ENCODE peak calls at places on chromosomes 3 and 15, in nine cellular contexts. One of them, this sample, is unnamed.

GRCh38 chr3:99781761-99782160 is 35.9 kb upstream of the CMSS1 start:
- DNase-seq in coronary artery: no peak
- DNase-seq in fibroblast of the aortic adventitia: no peak
- DNase-seq in bronchial epithelial cell: peak; percentile 5
- DNase-seq in upper lobe of right lung: no peak
- DNase-seq in Peyer's patch: no peak
- DNase-seq in suprapubic skin: no peak
- DNase-seq in heart right ventricle: no peak
- DNase-seq in tibial artery: no peak
- DNase-seq in this sample: no peak

GRCh38 chr3:126541628-126542339 is 16.9 kb downstream of the C3orf22 start:
- DNase-seq in coronary artery: peak; percentile 47
- DNase-seq in fibroblast of the aortic adventitia: no peak
- DNase-seq in Peyer's patch: peak; percentile 20
- DNase-seq in upper lobe of right lung: peak; percentile 63
- DNase-seq in tibial artery: peak; percentile 33
- DNase-seq in suprapubic skin: peak; percentile 38
- DNase-seq in heart right ventricle: no peak
- DNase-seq in bronchial epithelial cell: no peak
- DNase-seq in this sample: no peak

GRCh38 chr15:56667517-56667916 is 65.8 kb downstream of the ZNF280D start:
- DNase-seq in coronary artery: no peak
- DNase-seq in Peyer's patch: no peak
- DNase-seq in upper lobe of right lung: no peak
- DNase-seq in suprapubic skin: no peak
- DNase-seq in tibial artery: no peak
- DNase-seq in fibroblast of the aortic adventitia: no peak
- DNase-seq in heart right ventricle: no peak
- DNase-seq in bronchial epithelial cell: no peak
- DNase-seq in this sample: no peak

GRCh38 chr3:178707632-178708031 is 171.4 kb downstream of the KCNMB2 start:
- DNase-seq in bronchial epithelial cell: peak; percentile 67
- DNase-seq in Peyer's patch: no peak
- DNase-seq in upper lobe of right lung: no peak
- DNase-seq in suprapubic skin: no peak
- DNase-seq in heart right ventricle: no peak
- DNase-seq in fibroblast of the aortic adventitia: no peak
- DNase-seq in coronary artery: no peak
- DNase-seq in tibial artery: no peak
- DNase-seq in this sample: no peak

GRCh38 chr15:59437777-59438574 is at the start of gene FAM81A:
- DNase-seq in heart right ventricle: peak; percentile 91
- DNase-seq in fibroblast of the aortic adventitia: peak; percentile 74
- DNase-seq in Peyer's patch: peak; percentile 75
- DNase-seq in bronchial epithelial cell: peak; percentile 28
- DNase-seq in upper lobe of right lung: peak; percentile 86
- DNase-seq in coronary artery: peak; percentile 91
- DNase-seq in suprapubic skin: no peak
- DNase-seq in tibial artery: peak; percentile 92
- DNase-seq in this sample: peak; percentile 18

GRCh38 chr3:111735271-111735758 is 123.8 kb upstream of the PHLDB2 start:
- DNase-seq in tibial artery: no peak
- DNase-seq in suprapubic skin: no peak
- DNase-seq in heart right ventricle: no peak
- DNase-seq in bronchial epithelial cell: peak; percentile 98
- DNase-seq in coronary artery: no peak
- DNase-seq in Peyer's patch: no peak
- DNase-seq in fibroblast of the aortic adventitia: peak; percentile 97
- DNase-seq in upper lobe of right lung: no peak
- DNase-seq in this sample: peak; percentile 74

GRCh38 chr3:183527421-183527979 is 28.0 kb downstream of the KLHL6 start:
- DNase-seq in heart right ventricle: no peak
- DNase-seq in bronchial epithelial cell: no peak
- DNase-seq in tibial artery: no peak
- DNase-seq in upper lobe of right lung: no peak
- DNase-seq in Peyer's patch: no peak
- DNase-seq in suprapubic skin: no peak
- DNase-seq in fibroblast of the aortic adventitia: no peak
- DNase-seq in coronary artery: no peak
- DNase-seq in this sample: no peak

GRCh38 chr15:39432007-39432406 is 148.9 kb upstream of the THBS1 start:
- DNase-seq in heart right ventricle: no peak
- DNase-seq in Peyer's patch: no peak
- DNase-seq in suprapubic skin: no peak
- DNase-seq in upper lobe of right lung: no peak
- DNase-seq in bronchial epithelial cell: no peak
- DNase-seq in coronary artery: no peak
- DNase-seq in tibial artery: no peak
- DNase-seq in fibroblast of the aortic adventitia: no peak
- DNase-seq in this sample: no peak

GRCh38 chr15:36579792-36580431 is 486 bp downstream of the CDIN1 start:
- DNase-seq in coronary artery: no peak
- DNase-seq in fibroblast of the aortic adventitia: no peak
- DNase-seq in suprapubic skin: no peak
- DNase-seq in Peyer's patch: no peak
- DNase-seq in heart right ventricle: peak; percentile 24
- DNase-seq in tibial artery: peak; percentile 68
- DNase-seq in upper lobe of right lung: no peak
- DNase-seq in bronchial epithelial cell: no peak
- DNase-seq in this sample: no peak

GRCh38 chr3:11201246-11202024 is 47.1 kb downstream of the HRH1 start:
- DNase-seq in heart right ventricle: peak; percentile 14
- DNase-seq in fibroblast of the aortic adventitia: peak; percentile 76
- DNase-seq in Peyer's patch: peak; percentile 61
- DNase-seq in bronchial epithelial cell: peak; percentile 82
- DNase-seq in suprapubic skin: no peak
- DNase-seq in upper lobe of right lung: no peak
- DNase-seq in coronary artery: no peak
- DNase-seq in tibial artery: peak; percentile 82
- DNase-seq in this sample: no peak

GRCh38 chr15:72236381-72237285 is 5.6 kb upstream of the PKM start:
- DNase-seq in heart right ventricle: no peak
- DNase-seq in bronchial epithelial cell: peak; percentile 8
- DNase-seq in Peyer's patch: no peak
- DNase-seq in fibroblast of the aortic adventitia: peak; percentile 6
- DNase-seq in tibial artery: no peak
- DNase-seq in coronary artery: no peak
- DNase-seq in upper lobe of right lung: no peak
- DNase-seq in suprapubic skin: no peak
- DNase-seq in this sample: no peak

GRCh38 chr3:125054436-125055164 is 1.2 kb downstream of the HEG1 start:
- DNase-seq in tibial artery: no peak
- DNase-seq in fibroblast of the aortic adventitia: peak; percentile 72
- DNase-seq in bronchial epithelial cell: no peak
- DNase-seq in coronary artery: peak; percentile 68
- DNase-seq in upper lobe of right lung: no peak
- DNase-seq in heart right ventricle: no peak
- DNase-seq in Peyer's patch: no peak
- DNase-seq in suprapubic skin: no peak
- DNase-seq in this sample: no peak

GRCh38 chr15:59543721-59544547 is 67.6 kb upstream of the GCNT3 start:
- DNase-seq in tibial artery: no peak
- DNase-seq in fibroblast of the aortic adventitia: no peak
- DNase-seq in coronary artery: no peak
- DNase-seq in Peyer's patch: no peak
- DNase-seq in suprapubic skin: no peak
- DNase-seq in heart right ventricle: no peak
- DNase-seq in bronchial epithelial cell: peak; percentile 37
- DNase-seq in upper lobe of right lung: no peak
- DNase-seq in this sample: no peak

GRCh38 chr3:156180077-156180476 is 59.7 kb downstream of the KCNAB1 start:
- DNase-seq in bronchial epithelial cell: peak; percentile 84
- DNase-seq in suprapubic skin: no peak
- DNase-seq in Peyer's patch: no peak
- DNase-seq in heart right ventricle: no peak
- DNase-seq in fibroblast of the aortic adventitia: peak; percentile 84
- DNase-seq in tibial artery: no peak
- DNase-seq in coronary artery: no peak
- DNase-seq in upper lobe of right lung: no peak
- DNase-seq in this sample: peak; percentile 19

GRCh38 chr3:10164546-10165393 is at the start of gene IRAK2:
- DNase-seq in fibroblast of the aortic adventitia: peak; percentile 48
- DNase-seq in upper lobe of right lung: peak; percentile 91
- DNase-seq in Peyer's patch: peak; percentile 83
- DNase-seq in heart right ventricle: peak; percentile 70
- DNase-seq in coronary artery: peak; percentile 85
- DNase-seq in tibial artery: peak; percentile 88
- DNase-seq in bronchial epithelial cell: no peak
- DNase-seq in suprapubic skin: peak; percentile 90
- DNase-seq in this sample: no peak

GRCh38 chr3:108818404-108818803 is 4.2 kb upstream of the TRAT1 start:
- DNase-seq in Peyer's patch: no peak
- DNase-seq in suprapubic skin: no peak
- DNase-seq in upper lobe of right lung: no peak
- DNase-seq in tibial artery: no peak
- DNase-seq in bronchial epithelial cell: peak; percentile 28
- DNase-seq in fibroblast of the aortic adventitia: no peak
- DNase-seq in coronary artery: no peak
- DNase-seq in heart right ventricle: no peak
- DNase-seq in this sample: no peak

GRCh38 chr3:108822167-108822897 is at the start of gene TRAT1:
- DNase-seq in heart right ventricle: no peak
- DNase-seq in tibial artery: no peak
- DNase-seq in coronary artery: no peak
- DNase-seq in upper lobe of right lung: no peak
- DNase-seq in fibroblast of the aortic adventitia: no peak
- DNase-seq in bronchial epithelial cell: no peak
- DNase-seq in Peyer's patch: no peak
- DNase-seq in suprapubic skin: no peak
- DNase-seq in this sample: no peak

DNA sequence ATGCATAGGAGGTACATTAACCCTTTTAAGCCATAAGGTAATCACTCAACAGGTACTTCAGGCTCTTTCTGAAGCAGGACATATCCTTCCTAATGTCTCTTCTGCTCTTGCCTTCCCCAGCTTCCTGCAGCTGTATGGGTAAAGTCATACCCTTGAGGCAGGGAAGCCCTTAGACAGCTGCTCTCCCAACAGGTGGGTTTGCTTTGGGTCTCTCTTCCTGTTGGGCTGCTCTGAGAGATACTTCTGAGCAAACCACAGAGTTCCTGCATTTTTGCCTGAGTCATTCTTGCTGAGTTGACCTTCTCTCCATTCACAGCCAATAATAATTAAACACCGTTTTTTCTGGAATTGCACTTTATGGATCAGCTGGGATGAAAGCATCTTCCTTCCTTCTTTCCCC is 2.0 kb upstream of the TRAT1 start:
- DNase-seq in coronary artery: no peak
- DNase-seq in suprapubic skin: no peak
- DNase-seq in bronchial epithelial cell: no peak
- DNase-seq in heart right ventricle: no peak
- DNase-seq in upper lobe of right lung: no peak
- DNase-seq in Peyer's patch: no peak
- DNase-seq in tibial artery: no peak
- DNase-seq in fibroblast of the aortic adventitia: no peak
- DNase-seq in this sample: no peak
- H3K4me3 ChIP-seq in coronary artery: no peak overlapping the region
- H3K4me3 ChIP-seq in suprapubic skin: no peak overlapping the region
- H3K4me3 ChIP-seq in bronchial epithelial cell: no peak overlapping the region
- H3K4me3 ChIP-seq in heart right ventricle: no peak overlapping the region
- H3K4me3 ChIP-seq in upper lobe of right lung: no peak overlapping the region
- H3K4me3 ChIP-seq in Peyer's patch: no peak overlapping the region
- H3K4me3 ChIP-seq in tibial artery: no peak overlapping the region
- H3K4me3 ChIP-seq in fibroblast of the aortic adventitia: no peak overlapping the region
- H3K4me3 ChIP-seq in this sample: no peak overlapping the region

DNA sequence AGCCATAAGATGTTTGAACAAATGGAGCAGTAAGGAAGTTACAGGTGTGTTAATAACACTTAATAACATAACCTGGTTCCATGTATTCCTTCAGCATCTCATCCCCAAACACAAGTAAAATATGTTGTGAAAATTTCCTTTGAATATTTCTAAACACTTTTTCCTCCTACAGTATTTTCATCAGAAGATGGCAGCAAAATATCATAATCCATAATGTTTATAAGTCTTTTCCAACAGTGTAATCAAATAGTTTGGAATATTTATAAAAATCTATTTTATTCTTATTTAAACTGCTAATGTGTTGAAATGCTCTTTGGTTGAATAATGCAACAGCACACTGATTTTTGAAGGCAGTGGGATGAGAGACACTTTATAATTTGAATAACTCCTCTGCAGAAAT is 1020.5 kb downstream of the OTOL1 start:
- DNase-seq in heart right ventricle: no peak
- DNase-seq in tibial artery: no peak
- DNase-seq in coronary artery: no peak
- DNase-seq in Peyer's patch: no peak
- DNase-seq in suprapubic skin: no peak
- DNase-seq in fibroblast of the aortic adventitia: peak; percentile 4
- DNase-seq in bronchial epithelial cell: no peak
- DNase-seq in upper lobe of right lung: no peak
- DNase-seq in this sample: no peak
- TF ChIP-seq CTCF in heart right ventricle: no peak
- TF ChIP-seq CTCF in tibial artery: no peak
- TF ChIP-seq CTCF in coronary artery: no peak
- TF ChIP-seq CTCF in Peyer's patch: no peak
- TF ChIP-seq CTCF in suprapubic skin: no peak
- TF ChIP-seq CTCF in fibroblast of the aortic adventitia: no peak
- TF ChIP-seq CTCF in bronchial epithelial cell: no peak
- TF ChIP-seq CTCF in upper lobe of right lung: no peak
- TF ChIP-seq CTCF in this sample: no peak

GRCh38 chr3:48086736-48087470 is 70.7 kb upstream of the MAP4 start:
- DNase-seq in heart right ventricle: no peak
- DNase-seq in fibroblast of the aortic adventitia: peak; percentile 57
- DNase-seq in coronary artery: no peak
- DNase-seq in tibial artery: no peak
- DNase-seq in upper lobe of right lung: no peak
- DNase-seq in bronchial epithelial cell: peak; percentile 88
- DNase-seq in Peyer's patch: no peak
- DNase-seq in suprapubic skin: no peak
- DNase-seq in this sample: no peak
- H3K4me3 ChIP-seq in heart right ventricle: peak overlapping the region; percentile 3
- H3K4me3 ChIP-seq in fibroblast of the aortic adventitia: peak overlapping the region; percentile 87
- H3K4me3 ChIP-seq in coronary artery: peak overlapping the region; percentile 95
- H3K4me3 ChIP-seq in tibial artery: peak overlapping the region; percentile 94
- H3K4me3 ChIP-seq in upper lobe of right lung: peak overlapping the region; percentile 90
- H3K4me3 ChIP-seq in bronchial epithelial cell: peak overlapping the region; percentile 90
- H3K4me3 ChIP-seq in Peyer's patch: no peak overlapping the region
- H3K4me3 ChIP-seq in suprapubic skin: peak overlapping the region; percentile 96
- H3K4me3 ChIP-seq in this sample: peak overlapping the region; percentile 97

GRCh38 chr3:141686477-141687280 is 51.4 kb upstream of the RNF7 start:
- DNase-seq in heart right ventricle: peak; percentile 76
- DNase-seq in coronary artery: peak; percentile 77
- DNase-seq in fibroblast of the aortic adventitia: peak; percentile 70
- DNase-seq in tibial artery: peak; percentile 83
- DNase-seq in suprapubic skin: no peak
- DNase-seq in bronchial epithelial cell: peak; percentile 53
- DNase-seq in Peyer's patch: peak; percentile 68
- DNase-seq in upper lobe of right lung: peak; percentile 78
- DNase-seq in this sample: peak; percentile 12
- TF ChIP-seq CTCF in heart right ventricle: no peak
- TF ChIP-seq CTCF in coronary artery: no peak
- TF ChIP-seq CTCF in fibroblast of the aortic adventitia: no peak
- TF ChIP-seq CTCF in tibial artery: no peak
- TF ChIP-seq CTCF in suprapubic skin: no peak
- TF ChIP-seq CTCF in bronchial epithelial cell: no peak
- TF ChIP-seq CTCF in Peyer's patch: no peak
- TF ChIP-seq CTCF in upper lobe of right lung: no peak
- TF ChIP-seq CTCF in this sample: no peak

This sample was measured in astrocyte of the cerebellum.